ENCODE peak calls at places on chromosomes 11 and 22, in six cellular contexts. J, W, E, C, H and P are unnamed samples.

GRCh38 chr11:22466809-22467208 is 128.6 kb downstream of the SLC17A6 start:
- DNase-seq in J (no peak), W (no peak), E (no peak), C (no peak), H (no peak), P (no peak)

GRCh38 chr22:37768273-37768672 is 39.5 kb upstream of the GCAT start:
- DNase-seq in J (no peak), W (no peak), E (no peak), C (peak; percentile 21), H (no peak), P (no peak)

GRCh38 chr11:10375280-10376048 is 70.6 kb downstream of the ADM start:
- DNase-seq in J (no peak), W (no peak), E (no peak), C (no peak), H (no peak), P (no peak)

GRCh38 chr11:125123947-125124633 is 12.7 kb upstream of the TMEM218 start:
- DNase-seq in J (no peak), W (peak; percentile 73), E (no peak), C (peak; percentile 70), H (no peak), P (peak; percentile 19)

GRCh38 chr11:104570088-104570701 is 328.1 kb downstream of the CASP12 start:
- DNase-seq in J (no peak), W (no peak), E (no peak), C (no peak), H (no peak), P (no peak)

GRCh38 chr11:16511109-16511806 is 154.9 kb upstream of the SOX6 start:
- DNase-seq in J (no peak), W (no peak), E (no peak), C (no peak), H (no peak), P (no peak)

GRCh38 chr11:33542921-33543320 is 157.7 kb downstream of the C11orf91 start:
- DNase-seq in J (peak; percentile 34), W (peak; percentile 23), E (peak; percentile 34), C (peak; percentile 62), H (no peak), P (peak; percentile 38)

GRCh38 chr22:27107824-27108223 is 450.4 kb downstream of the MIAT start:
- DNase-seq in J (no peak), W (peak; percentile 30), E (no peak), C (no peak), H (no peak), P (no peak)

GRCh38 chr22:38882480-38882879 is 10.5 kb upstream of the CBX6 start:
- DNase-seq in J (no peak), W (no peak), E (no peak), C (no peak), H (no peak), P (no peak)

GRCh38 chr11:78973833-78974232 is 399.2 kb upstream of the NARS2 start:
- DNase-seq in J (no peak), W (no peak), E (no peak), C (no peak), H (no peak), P (no peak)

GRCh38 chr11:34204396-34205279 is 99.2 kb downstream of the NAT10 start:
- DNase-seq in J (no peak), W (peak; percentile 89), E (no peak), C (no peak), H (no peak), P (no peak)

GRCh38 chr11:118076754-118077281 is at the start of gene TMPRSS4:
- DNase-seq in J (no peak), W (no peak), E (no peak), C (no peak), H (no peak), P (no peak)

GRCh38 chr11:60872952-60873524 is 5.7 kb downstream of the ZP1 start:
- DNase-seq in J (no peak), W (peak; percentile 34), E (no peak), C (peak; percentile 34), H (no peak), P (no peak)

GRCh38 chr22:29109853-29110252 is 37.0 kb downstream of the KREMEN1 start:
- DNase-seq in J (no peak), W (no peak), E (no peak), C (peak; percentile 46), H (no peak), P (no peak)

GRCh38 chr11:27315816-27316215 is 47.2 kb downstream of the CCDC34 start:
- DNase-seq in J (no peak), W (no peak), E (no peak), C (no peak), H (no peak), P (no peak)

GRCh38 chr11:61971177-61972111 is 4.0 kb upstream of the FTH1 start:
- DNase-seq in J (peak; percentile 86), W (peak; percentile 99), E (peak; percentile 50), C (peak; percentile 95), H (peak; percentile 66), P (no peak)
- TF ChIP-seq POLR2AphosphoS5 in J (peak; percentile 55), W (peak; percentile 59), E (peak; percentile 29), C (peak; percentile 72), H (peak; percentile 57), P (peak; percentile 38)

GRCh38 chr22:36767035-36767775 is 8.7 kb downstream of the IFT27 start:
- DNase-seq in J (no peak), W (no peak), E (no peak), C (no peak), H (no peak), P (no peak)

GRCh38 chr22:36768616-36769015 is 7.3 kb downstream of the IFT27 start:
- DNase-seq in J (no peak), W (no peak), E (no peak), C (no peak), H (no peak), P (no peak)

GRCh38 chr22:36765943-36766450 is 9.9 kb downstream of the IFT27 start:
- DNase-seq in J (no peak), W (no peak), E (no peak), C (no peak), H (no peak), P (no peak)

GRCh38 chr22:36769541-36769940 is 6.4 kb downstream of the IFT27 start:
- DNase-seq in J (no peak), W (no peak), E (no peak), C (no peak), H (no peak), P (no peak)

DNA sequence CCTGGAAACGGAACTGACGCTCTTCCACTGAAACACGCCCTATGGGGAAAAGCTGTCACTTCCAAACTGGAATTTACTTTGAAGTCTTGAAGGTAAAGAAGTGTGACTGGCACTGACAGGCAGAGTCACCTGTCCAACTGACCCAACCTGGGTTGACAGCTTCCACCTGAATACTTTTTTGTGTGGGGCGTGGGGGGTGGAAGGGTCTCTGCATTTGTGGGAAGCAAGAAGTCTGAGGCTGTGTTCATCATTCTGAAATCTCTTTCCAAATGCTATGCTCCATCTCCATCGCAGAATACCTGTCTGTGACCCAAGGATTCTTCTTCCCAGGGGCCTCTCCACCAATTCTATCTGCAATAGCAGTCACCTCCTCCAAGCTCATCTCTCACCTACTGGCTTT is 7.8 kb downstream of the IFT27 start:
- DNase-seq in J (no peak), W (no peak), E (no peak), C (no peak), H (no peak), P (no peak)
- TF ChIP-seq POLR2A in J (no peak), W (no peak), E (no peak), C (no peak), H (no peak), P (no peak)

GRCh38 chr11:11731311-11732083 is 109.7 kb upstream of the GALNT18 start:
- DNase-seq in J (no peak), W (no peak), E (no peak), C (no peak), H (no peak), P (no peak)
- TF ChIP-seq TAF1 in J (no peak), W (no peak), E (no peak), C (no peak), H (no peak), P (no peak)

DNA sequence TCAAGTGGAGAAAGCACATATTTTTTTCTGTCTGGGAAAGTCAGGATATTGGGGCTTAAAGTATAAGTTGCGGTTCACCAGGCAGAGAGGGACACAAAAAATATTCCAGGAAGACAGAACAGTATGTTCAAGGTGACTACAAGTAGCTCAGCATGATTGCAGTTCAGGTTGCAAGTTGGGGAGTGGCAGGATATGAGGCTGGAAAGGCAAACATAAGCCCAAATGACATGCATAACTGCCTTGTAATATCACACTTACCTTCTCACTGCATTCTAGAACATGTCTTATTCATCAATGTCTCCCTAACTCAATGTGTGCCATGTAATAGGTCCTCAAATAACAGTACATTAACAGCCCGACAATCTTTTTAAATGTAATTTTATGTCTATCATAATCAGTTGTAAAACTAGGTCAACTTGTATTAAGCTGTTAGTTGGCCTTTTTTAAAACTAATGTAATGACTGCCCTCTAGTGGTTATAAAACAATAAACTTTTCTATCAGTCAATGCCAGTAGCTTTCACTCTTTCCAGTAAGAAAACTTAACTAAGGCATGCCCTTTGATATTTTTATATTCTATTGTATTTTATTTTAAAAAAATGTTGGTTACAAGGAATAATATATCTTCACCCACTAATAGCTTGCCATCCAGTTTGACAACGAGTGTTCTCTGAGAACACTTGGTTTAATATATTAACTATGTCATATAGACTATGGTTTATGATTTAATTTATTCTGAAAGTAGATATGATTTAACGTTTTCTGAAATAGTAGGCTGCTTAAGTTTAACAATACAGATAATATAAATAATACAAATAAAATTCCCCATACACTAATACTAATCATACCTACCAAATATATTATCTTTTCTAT is 39.4 kb upstream of the CFAP300 start:
- DNase-seq in J (no peak), W (peak; percentile 88), E (no peak), C (peak; percentile 15), H (peak; percentile 1), P (no peak)
- TF ChIP-seq POLR2AphosphoS5 in J (no peak), W (no peak), E (no peak), C (no peak), H (no peak), P (no peak)

DNA sequence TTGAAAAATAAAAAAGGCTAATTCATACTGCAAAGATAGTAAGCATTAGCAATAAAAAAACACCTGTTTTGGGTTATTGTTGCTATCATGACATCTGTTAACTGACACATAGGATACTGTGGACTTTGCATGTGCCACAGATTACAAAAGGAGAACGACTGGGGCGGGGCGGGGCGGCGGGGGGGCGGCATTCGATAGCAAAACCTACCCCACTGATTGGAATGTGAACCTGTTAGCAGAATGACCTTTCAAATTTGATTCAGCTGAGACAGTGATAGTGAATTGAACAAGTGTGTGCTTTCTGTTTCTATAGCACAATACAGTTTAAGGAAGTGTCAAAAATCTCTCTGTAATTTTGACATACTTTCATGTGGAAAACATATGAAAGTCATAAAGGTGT is 14.9 kb downstream of the MMP20 start:
- DNase-seq in J (no peak), W (no peak), E (no peak), C (no peak), H (no peak), P (no peak)
- TF ChIP-seq POLR2A in J (no peak), W (no peak), E (no peak), C (no peak), H (no peak), P (no peak)